ENCODE peak calls at places on chromosomes 7 and 10, in ten cellular contexts. V, N, S, M, B, X, F, T, J and L are unnamed samples. For H3K4me1, the result is how much of the 10 kb centered on the place peaks cover.

GRCh38 chr10:132636358-132636757 is 98.8 kb downstream of the INPP5A start:
- DNase-seq in V (no peak), N (peak), S (no peak), M (no peak), B (no peak), X (no peak), F (peak), T (peak), J (no peak), L (peak)

GRCh38 chr7:93160410-93160809 is 12.2 kb upstream of the SAMD9L start:
- DNase-seq in V (no peak), N (no peak), S (no peak), M (no peak), B (no peak), X (no peak), F (no peak), T (no peak), J (no peak), L (no peak)

GRCh38 chr10:15813415-15813814 is 46.9 kb downstream of the MINDY3 start:
- DNase-seq in V (no peak), N (no peak), S (no peak), M (peak), B (no peak), X (no peak), F (no peak), T (no peak), J (no peak), L (no peak)

GRCh38 chr7:38584443-38585210 is 46.5 kb downstream of the AMPH start:
- DNase-seq in V (no peak), N (no peak), S (no peak), M (peak), B (no peak), X (no peak), F (no peak), T (no peak), J (no peak), L (no peak)

GRCh38 chr10:76432274-76433012 is 1001.0 kb downstream of the LRMDA start:
- DNase-seq in V (no peak), N (peak), S (no peak), M (peak), B (no peak), X (no peak), F (no peak), T (no peak), J (peak), L (no peak)

GRCh38 chr7:98240961-98241673 is 10.9 kb downstream of the TECPR1 start:
- DNase-seq in V (peak), N (no peak), S (no peak), M (peak), B (peak), X (peak), F (peak), T (no peak), J (peak), L (no peak)

GRCh38 chr7:138752568-138753518 is 45.0 kb upstream of the TMEM213 start:
- DNase-seq in V (peak), N (peak), S (peak), M (peak), B (peak), X (peak), F (peak), T (peak), J (no peak), L (no peak)

GRCh38 chr7:57423768-57424167 is 26.2 kb upstream of the ZNF716 start:
- DNase-seq in V (no peak), N (no peak), S (no peak), M (no peak), B (no peak), X (no peak), F (no peak), T (no peak), J (no peak), L (no peak)

GRCh38 chr10:102358717-102359382 is 36.7 kb upstream of the NFKB2 start:
- DNase-seq in V (no peak), N (no peak), S (no peak), M (no peak), B (no peak), X (no peak), F (no peak), T (no peak), J (no peak), L (no peak)

GRCh38 chr7:97342512-97342911 is 225.0 kb downstream of the SDHAF3 start:
- DNase-seq in V (no peak), N (no peak), S (no peak), M (no peak), B (no peak), X (peak), F (no peak), T (no peak), J (no peak), L (no peak)

GRCh38 chr10:85420501-85421191 is 945.9 kb downstream of the GRID1 start:
- DNase-seq in V (no peak), N (no peak), S (no peak), M (no peak), B (peak), X (no peak), F (no peak), T (no peak), J (peak), L (no peak)

GRCh38 chr10:13213163-13213562 is 21.0 kb downstream of the UCMA start:
- DNase-seq in V (no peak), N (no peak), S (no peak), M (no peak), B (peak), X (no peak), F (no peak), T (no peak), J (no peak), L (no peak)

GRCh38 chr10:13349776-13350274 is 1.7 kb upstream of the SEPHS1 start:
- DNase-seq in V (peak), N (peak), S (peak), M (peak), B (peak), X (no peak), F (peak), T (peak), J (peak), L (no peak)

DNA sequence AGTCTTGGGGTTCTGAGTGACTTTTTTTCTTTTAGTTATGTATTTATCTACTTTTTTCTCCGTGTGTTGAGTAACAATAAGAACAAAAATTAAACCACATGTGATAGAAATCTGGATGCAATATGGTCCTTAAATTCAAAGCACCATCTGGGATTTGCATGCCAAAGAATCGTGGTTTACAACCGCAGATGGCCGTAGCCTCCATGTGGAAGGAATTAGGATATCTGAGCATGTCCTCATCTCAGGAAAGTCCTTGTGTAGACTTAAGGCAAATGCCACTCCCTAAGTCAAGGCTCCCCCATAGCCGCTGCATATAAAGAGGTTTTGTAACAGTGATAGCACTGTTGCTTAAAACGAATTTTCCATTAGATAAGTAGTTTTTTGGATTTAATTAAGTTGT is 304.0 kb downstream of the ZEB1 start:
- DNase-seq in V (no peak), N (peak), S (no peak), M (no peak), B (no peak), X (no peak), F (no peak), T (no peak), J (no peak), L (no peak)
- TF ChIP-seq CTCF in V (no peak), N (peak), S (no peak), M (no peak), B (no peak), X (no peak), F (no peak), T (no peak), J (peak), L (no peak)

GRCh38 chr10:32958992-32959703 is 1.1 kb upstream of the ITGB1 start:
- DNase-seq in V (no peak), N (no peak), S (no peak), M (peak), B (no peak), X (no peak), F (no peak), T (no peak), J (no peak), L (no peak)

GRCh38 chr10:32956365-32957197 is 1.4 kb downstream of the ITGB1 start:
- DNase-seq in V (no peak), N (no peak), S (no peak), M (peak), B (no peak), X (peak), F (no peak), T (no peak), J (no peak), L (no peak)

GRCh38 chr10:32960022-32960421 is 2.0 kb upstream of the ITGB1 start:
- DNase-seq in V (peak), N (no peak), S (no peak), M (peak), B (no peak), X (peak), F (no peak), T (no peak), J (no peak), L (no peak)

GRCh38 chr10:32957341-32958084 is 517 bp downstream of the ITGB1 start:
- DNase-seq in V (peak), N (peak), S (peak), M (peak), B (peak), X (peak), F (peak), T (peak), J (peak), L (no peak)

GRCh38 chr10:32958085-32958991 is at the start of gene ITGB1:
- DNase-seq in V (peak), N (peak), S (peak), M (peak), B (peak), X (peak), F (peak), T (peak), J (peak), L (peak)
- H3K4me1 ChIP-seq in V (half or more), N (under half), S (under half), M (half or more), B (under half), X (under half), F (under half), T (half or more), J (under half), L (under half)

GRCh38 chr10:101229275-101230184 is at the start of gene LBX1:
- DNase-seq in V (no peak), N (no peak), S (no peak), M (no peak), B (peak), X (no peak), F (no peak), T (no peak), J (peak), L (no peak)
- H3K4me3 ChIP-seq in V (no peak), N (no peak), S (no peak), M (peak), B (peak), X (peak), F (no peak), T (no peak), J (no peak), L (no peak)

GRCh38 chr7:6709808-6710207 is 3.1 kb upstream of the ZNF12 start:
- DNase-seq in V (peak), N (no peak), S (no peak), M (no peak), B (no peak), X (peak), F (no peak), T (no peak), J (no peak), L (no peak)

GRCh38 chr7:6708304-6708703 is 1.6 kb upstream of the ZNF12 start:
- DNase-seq in V (no peak), N (no peak), S (no peak), M (no peak), B (no peak), X (no peak), F (no peak), T (no peak), J (no peak), L (no peak)

GRCh38 chr7:6705959-6706665 is 635 bp downstream of the ZNF12 start:
- DNase-seq in V (peak), N (peak), S (peak), M (no peak), B (peak), X (peak), F (peak), T (peak), J (peak), L (no peak)

DNA sequence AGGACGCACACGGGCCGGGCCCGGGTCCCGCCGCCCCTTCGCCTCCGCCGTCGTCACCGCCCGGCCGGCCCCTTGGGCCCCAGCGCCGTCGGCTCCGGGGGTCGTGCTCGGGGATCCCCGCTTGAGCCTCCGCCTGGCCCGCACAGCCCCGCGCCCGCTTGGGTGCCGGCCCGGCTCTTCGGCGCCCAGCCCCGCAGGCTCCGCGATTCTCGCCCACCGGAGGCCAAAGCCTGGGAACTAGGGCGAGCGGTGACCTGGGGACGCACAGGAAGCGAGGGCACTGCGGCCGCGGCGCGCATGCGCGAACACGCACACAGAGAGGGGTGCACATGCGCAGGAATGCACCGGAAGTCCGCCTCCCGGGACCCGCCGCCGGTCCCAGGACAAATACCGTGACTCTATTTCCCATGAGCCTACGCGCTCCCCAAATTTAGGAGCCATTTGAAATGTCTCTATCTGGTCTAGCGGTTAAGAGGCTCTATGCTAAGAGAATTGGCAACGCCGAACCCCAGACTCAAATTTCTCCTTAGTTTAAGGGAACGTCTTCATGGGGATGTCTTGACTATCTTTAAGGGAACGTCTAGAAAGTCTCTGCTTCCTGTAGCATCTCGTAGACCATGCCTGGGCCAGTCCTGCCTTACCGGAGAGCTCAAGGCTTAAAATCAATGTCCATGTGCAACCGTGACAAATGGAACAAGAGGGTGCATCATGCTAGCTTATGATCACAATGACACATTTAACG is at the start of gene ZNF12:
- DNase-seq in V (peak), N (peak), S (peak), M (peak), B (peak), X (peak), F (peak), T (peak), J (peak), L (peak)
- TF ChIP-seq CTCF in V (no peak), N (no peak), S (no peak), M (no peak), B (no peak), X (no peak), F (no peak), T (no peak), J (no peak), L (no peak)

GRCh38 chr7:74181821-74182220 is 7.7 kb downstream of the EIF4H start:
- DNase-seq in V (no peak), N (no peak), S (no peak), M (no peak), B (no peak), X (no peak), F (no peak), T (no peak), J (no peak), L (no peak)
- H3K4me1 ChIP-seq in V (half or more), N (under half), S (under half), M (under half), B (under half), X (under half), F (half or more), T (half or more), J (under half), L (half or more)